ENCODE peak calls at places on chromosomes 6 and 20, in four cellular contexts. W is A549, I is pancreas, O is K562. C is an unnamed sample.

GRCh38 chr20:36469973-36470372 is 71.3 kb upstream of the MYL9 start:
- DNase-seq in W (no peak), I (no peak), O (no peak), C (no peak)

GRCh38 chr6:15396808-15397207 is 150.9 kb downstream of the JARID2 start:
- DNase-seq in W (no peak), I (no peak), O (no peak), C (no peak)

GRCh38 chr6:42099340-42100028 is 42.9 kb downstream of the C6orf132 start:
- DNase-seq in W (no peak), I (peak; percentile 46), O (peak; percentile 69), C (peak; percentile 90)

GRCh38 chr6:56914791-56915658 is 39.9 kb upstream of the BEND6 start:
- DNase-seq in W (no peak), I (no peak), O (peak; percentile 41), C (no peak)

GRCh38 chr6:31042801-31043200 is 32.5 kb downstream of the MUC22 start:
- DNase-seq in W (peak; percentile 49), I (no peak), O (peak; percentile 75), C (no peak)

GRCh38 chr20:18363708-18364107 is 75.4 kb downstream of the ZNF133 start:
- DNase-seq in W (no peak), I (no peak), O (no peak), C (no peak)

GRCh38 chr20:52340036-52340634 is 148.6 kb upstream of the ZFP64 start:
- DNase-seq in W (peak; percentile 3), I (no peak), O (peak; percentile 4), C (no peak)

GRCh38 chr6:13688692-13689196 is 22.9 kb downstream of the RANBP9 start:
- DNase-seq in W (no peak), I (no peak), O (peak; percentile 88), C (no peak)

GRCh38 chr6:54083301-54083700 is 27.9 kb upstream of the MLIP start:
- DNase-seq in W (no peak), I (no peak), O (no peak), C (no peak)

GRCh38 chr6:132418566-132418965 is 17.3 kb upstream of the MOXD1 start:
- DNase-seq in W (no peak), I (no peak), O (no peak), C (no peak)

GRCh38 chr20:34536798-34537394 is 20.7 kb downstream of the DYNLRB1 start:
- DNase-seq in W (no peak), I (peak; percentile 57), O (peak; percentile 64), C (peak; percentile 87)

GRCh38 chr20:11376998-11377397 is 540.7 kb upstream of the BTBD3 start:
- DNase-seq in W (no peak), I (no peak), O (no peak), C (no peak)

GRCh38 chr6:286681-287499 is 5.4 kb upstream of the DUSP22 start:
- DNase-seq in W (no peak), I (no peak), O (no peak), C (no peak)

GRCh38 chr6:166815629-166816028 is 140.7 kb downstream of the RNASET2 start:
- DNase-seq in W (no peak), I (no peak), O (no peak), C (no peak)

GRCh38 chr6:31826793-31827285 is 699 bp upstream of the HSPA1B start:
- DNase-seq in W (peak; percentile 53), I (peak; percentile 83), O (peak; percentile 91), C (peak; percentile 89)

GRCh38 chr6:27651371-27651732 is 178.4 kb upstream of the ZNF184 start:
- DNase-seq in W (no peak), I (no peak), O (peak; percentile 79), C (no peak)

GRCh38 chr6:154638369-154638768 is 94.8 kb upstream of the SCAF8 start:
- DNase-seq in W (no peak), I (no peak), O (no peak), C (no peak)

GRCh38 chr6:79404677-79405076 is 132.6 kb downstream of the LCA5 start:
- DNase-seq in W (no peak), I (peak; percentile 24), O (peak; percentile 64), C (no peak)

GRCh38 chr20:3202965-3203314 is 1.5 kb downstream of the DDRGK1 start:
- DNase-seq in W (no peak), I (no peak), O (no peak), C (no peak)

GRCh38 chr6:108563292-108563691 is 2.6 kb downstream of the FOXO3 start:
- DNase-seq in W (no peak), I (no peak), O (no peak), C (no peak)

GRCh38 chr6:7899046-7899888 is 11.3 kb downstream of the TXNDC5 start:
- DNase-seq in W (peak; percentile 28), I (no peak), O (peak; percentile 83), C (no peak)
- TF ChIP-seq CTCF in W (peak; percentile 22), I (no peak), O (peak; percentile 79), C (no peak)

GRCh38 chr20:49572857-49573256 is 4.9 kb upstream of the PTGIS start:
- DNase-seq in W (no peak), I (no peak), O (no peak), C (peak; percentile 48)
- H3K27ac ChIP-seq in W (no peak overlapping the region), I (no peak overlapping the region), O (no peak overlapping the region), C (no peak overlapping the region)

DNA sequence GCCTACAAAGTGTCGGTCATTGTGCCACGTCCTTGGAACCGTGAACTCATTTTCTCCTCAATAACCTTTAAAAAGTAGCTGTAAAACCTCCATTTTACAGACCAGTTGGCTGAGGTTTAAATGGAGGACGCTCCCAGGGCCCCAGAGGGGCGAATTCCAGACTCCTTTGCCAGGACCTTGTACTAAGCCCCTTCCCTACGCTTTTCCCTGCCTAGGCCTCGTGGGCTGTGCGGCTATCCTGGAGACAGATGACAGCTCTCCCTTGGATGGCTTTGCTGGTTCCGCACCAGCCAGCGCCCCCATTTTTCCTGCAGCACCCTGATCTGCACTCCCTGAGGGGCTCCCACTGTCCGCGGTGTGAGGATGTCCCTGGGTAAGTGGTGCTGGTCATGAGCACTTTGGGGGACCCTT is 12.1 kb upstream of the SNHG17 start:
- DNase-seq in W (no peak), I (no peak), O (peak; percentile 36), C (no peak)
- H3K4me3 ChIP-seq in W (peak overlapping the region; percentile 86), I (peak overlapping the region; percentile 100), O (peak overlapping the region; percentile 98), C (peak overlapping the region; percentile 78)

DNA sequence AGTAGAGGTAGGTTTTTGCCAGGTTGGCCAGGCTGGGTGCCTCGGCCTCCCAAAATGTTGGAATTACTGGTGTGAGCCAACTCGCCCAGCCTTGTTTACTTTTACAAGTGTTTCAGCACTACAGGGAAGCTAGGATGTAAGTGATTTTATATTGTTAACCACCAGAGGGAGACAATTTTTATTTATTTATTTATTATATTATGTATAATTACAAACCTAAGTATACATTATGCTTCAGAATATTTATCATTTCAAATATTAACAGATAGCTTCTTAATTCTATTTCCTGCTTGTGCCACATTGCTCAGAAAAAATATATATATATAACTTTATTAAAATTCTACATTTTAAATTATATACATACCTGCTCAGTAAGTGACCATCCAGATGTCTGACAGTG is 9.8 kb downstream of the MMUT start:
- DNase-seq in W (no peak), I (no peak), O (peak; percentile 7), C (no peak)
- TF ChIP-seq CTCF in W (peak; percentile 47), I (no peak), O (peak; percentile 35), C (peak; percentile 64)

GRCh38 chr6:76420094-76420493 is 347.6 kb upstream of the IMPG1 start:
- DNase-seq in W (no peak), I (no peak), O (no peak), C (no peak)
- H3K27ac ChIP-seq in W (no peak overlapping the region), I (no peak overlapping the region), O (no peak overlapping the region), C (no peak overlapping the region)

DNA sequence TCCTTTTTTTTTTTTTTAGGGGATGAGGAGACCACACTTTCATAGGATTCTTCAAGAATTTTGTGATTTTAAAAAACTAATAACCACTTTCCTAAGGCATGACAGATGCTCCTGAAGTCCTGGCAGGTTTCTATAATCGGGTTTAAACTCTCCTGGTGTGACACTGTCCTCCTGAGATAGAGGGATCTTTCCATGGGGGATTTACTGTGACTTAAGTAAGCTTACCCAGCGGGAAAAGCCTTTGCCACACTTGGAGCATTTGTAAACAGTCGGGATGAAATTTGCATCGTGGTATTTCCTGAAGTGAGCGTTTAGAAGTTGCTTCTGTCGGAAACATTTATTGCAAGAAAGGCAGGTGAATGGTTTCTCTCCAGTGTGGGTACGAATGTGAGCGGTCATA is 16.6 kb downstream of the CTCFL start:
- DNase-seq in W (no peak), I (no peak), O (no peak), C (no peak)
- H3K4me3 ChIP-seq in W (no peak overlapping the region), I (no peak overlapping the region), O (no peak overlapping the region), C (no peak overlapping the region)

GRCh38 chr6:43495409-43495941 is 14.7 kb downstream of the LRRC73 start:
- DNase-seq in W (no peak), I (no peak), O (no peak), C (no peak)
- TF ChIP-seq CTCF in W (no peak), I (no peak), O (peak; percentile 22), C (peak; percentile 60)

GRCh38 chr20:22524393-22525015 is 59.9 kb downstream of the FOXA2 start:
- DNase-seq in W (no peak), I (no peak), O (no peak), C (no peak)
- H3K27ac ChIP-seq in W (no peak overlapping the region), I (peak overlapping the region; percentile 90), O (no peak overlapping the region), C (no peak overlapping the region)

GRCh38 chr20:62361799-62362589 is 5.1 kb downstream of the LAMA5 start:
- DNase-seq in W (no peak), I (peak; percentile 76), O (no peak), C (peak; percentile 100)

GRCh38 chr20:62362590-62362940 is 4.5 kb downstream of the LAMA5 start:
- DNase-seq in W (no peak), I (no peak), O (no peak), C (peak; percentile 90)

GRCh38 chr20:62359491-62360121 is 7.5 kb downstream of the LAMA5 start:
- DNase-seq in W (no peak), I (peak; percentile 37), O (peak; percentile 62), C (peak; percentile 99)

GRCh38 chr20:62362991-62363919 is 3.9 kb downstream of the LAMA5 start:
- DNase-seq in W (no peak), I (peak; percentile 44), O (no peak), C (peak; percentile 91)

GRCh38 chr20:62360854-62361798 is 6.0 kb downstream of the LAMA5 start:
- DNase-seq in W (no peak), I (peak; percentile 50), O (no peak), C (peak; percentile 98)
- H3K4me3 ChIP-seq in W (peak overlapping the region; percentile 100), I (no peak overlapping the region), O (no peak overlapping the region), C (no peak overlapping the region)

DNA sequence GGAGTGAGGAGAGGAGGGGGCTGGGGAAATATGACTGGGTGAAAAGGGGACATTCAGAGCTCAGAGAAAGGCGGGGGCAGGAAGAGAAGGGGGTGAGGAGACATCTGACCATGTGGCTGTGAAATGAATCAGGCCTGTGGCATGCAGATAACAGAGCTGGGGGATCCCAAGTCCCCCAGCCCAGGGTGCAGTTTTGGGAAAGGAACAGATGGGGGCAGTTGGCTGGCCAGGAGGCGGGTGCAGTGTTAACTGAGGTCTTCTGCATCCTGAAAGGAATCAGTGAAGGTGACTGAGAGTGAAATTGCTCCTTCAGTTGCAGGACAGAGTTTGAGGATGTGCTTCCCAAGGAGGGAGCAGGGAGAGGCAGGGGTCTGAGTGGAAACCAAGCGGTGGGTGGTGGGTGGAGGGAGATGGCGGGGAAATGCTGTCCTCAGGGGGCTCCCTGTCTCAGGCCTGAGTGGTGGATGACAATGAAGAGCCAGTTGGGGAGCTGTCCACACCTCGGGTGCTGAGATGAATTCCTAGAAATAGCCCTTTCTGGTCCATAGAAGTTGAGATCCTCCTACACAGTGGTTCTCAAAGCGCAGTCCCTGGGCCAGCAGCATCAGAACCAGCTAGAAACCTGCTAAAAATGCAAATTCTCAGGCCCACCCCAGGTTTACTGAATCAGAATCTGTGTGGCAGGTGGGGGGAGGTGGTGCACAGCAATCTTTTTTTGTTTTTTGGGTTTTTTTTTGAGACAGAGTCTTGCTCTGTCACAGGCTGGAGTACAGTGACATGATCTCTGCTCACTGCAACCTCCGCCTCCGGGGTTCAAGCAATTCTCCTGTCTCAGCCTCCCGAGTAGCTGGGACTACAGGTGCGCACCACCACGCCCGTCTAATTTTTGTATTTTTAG is 26.0 kb upstream of the CCDC167 start:
- DNase-seq in W (no peak), I (no peak), O (peak; percentile 58), C (no peak)
- TF ChIP-seq CTCF in W (no peak), I (no peak), O (no peak), C (no peak)

C was measured in RWPE2.